ENCODE peak calls at places on chromosome 13, in six cellular contexts. One of them, this sample, is unnamed.
A peak's percentile ranks its signal among the peaks of the same experiment; 100 is the strongest.

GRCh38 chr13:29465741-29466293 is 129.7 kb downstream of the SLC7A1 start:
- DNase-seq in EL: peak; percentile 80
- DNase-seq in H1: no peak
- DNase-seq in Calu3: peak; percentile 42
- DNase-seq in posterior cingulate gyrus: no peak
- DNase-seq in HEK293T: no peak
- DNase-seq in this sample: no peak

GRCh38 chr13:98289339-98289935 is 112.4 kb upstream of the RNF113B start:
- DNase-seq in posterior cingulate gyrus: no peak
- DNase-seq in H1: no peak
- DNase-seq in EL: no peak
- DNase-seq in Calu3: no peak
- DNase-seq in HEK293T: no peak
- DNase-seq in this sample: no peak

GRCh38 chr13:107138468-107138867 is 570.5 kb upstream of the ARGLU1 start:
- DNase-seq in H1: no peak
- DNase-seq in Calu3: no peak
- DNase-seq in EL: no peak
- DNase-seq in posterior cingulate gyrus: no peak
- DNase-seq in HEK293T: no peak
- DNase-seq in this sample: no peak

GRCh38 chr13:100827489-100828000 is 152.9 kb upstream of the TMTC4 start:
- DNase-seq in EL: no peak
- DNase-seq in H1: no peak
- DNase-seq in HEK293T: no peak
- DNase-seq in posterior cingulate gyrus: no peak
- DNase-seq in Calu3: no peak
- DNase-seq in this sample: no peak

GRCh38 chr13:98796798-98797197 is 44.3 kb upstream of the SLC15A1 start:
- DNase-seq in posterior cingulate gyrus: no peak
- DNase-seq in Calu3: no peak
- DNase-seq in HEK293T: no peak
- DNase-seq in EL: no peak
- DNase-seq in H1: no peak
- DNase-seq in this sample: no peak

GRCh38 chr13:113862191-113862765 is 1.6 kb downstream of the GAS6 start:
- DNase-seq in Calu3: no peak
- DNase-seq in EL: peak; percentile 72
- DNase-seq in HEK293T: no peak
- DNase-seq in H1: no peak
- DNase-seq in posterior cingulate gyrus: no peak
- DNase-seq in this sample: no peak

GRCh38 chr13:20901668-20902437 is 693 bp downstream of the XPO4 start:
- DNase-seq in EL: peak; percentile 48
- DNase-seq in Calu3: peak; percentile 16
- DNase-seq in H1: no peak
- DNase-seq in posterior cingulate gyrus: no peak
- DNase-seq in HEK293T: peak; percentile 41
- DNase-seq in this sample: peak; percentile 55

GRCh38 chr13:40479196-40479845 is 187.1 kb downstream of the FOXO1 start:
- DNase-seq in H1: no peak
- DNase-seq in Calu3: no peak
- DNase-seq in EL: no peak
- DNase-seq in posterior cingulate gyrus: peak; percentile 76
- DNase-seq in HEK293T: no peak
- DNase-seq in this sample: no peak